ENCODE peak calls at places on chromosomes 12 and 14, in eight cellular contexts. L is AG10803, M is mammary epithelial cell, R is PC-9, T is gastrocnemius medialis, I is Calu3, Y is upper lobe of right lung, Z is astrocyte. J is an unnamed sample.

GRCh38 chr14:56959869-56960268 is 149.6 kb upstream of the OTX2 start:
- DNase-seq in T (no peak), R (no peak), M (no peak), Y (no peak), I (no peak), Z (no peak), L (no peak), J (no peak)

GRCh38 chr12:84508943-84509342 is 403.7 kb downstream of the SLC6A15 start:
- DNase-seq in Y (peak), L (peak), I (no peak), R (no peak), Z (no peak), M (peak), T (no peak), J (no peak)

GRCh38 chr14:96077983-96078686 is 39.0 kb downstream of the C14orf132 start:
- DNase-seq in L (no peak), R (no peak), M (peak), I (no peak), Y (no peak), T (no peak), Z (no peak), J (no peak)

GRCh38 chr14:53963491-53964227 is 7.0 kb upstream of the BMP4 start:
- DNase-seq in Y (peak), R (no peak), Z (peak), L (no peak), I (peak), T (no peak), M (no peak), J (peak)

GRCh38 chr12:59517522-59517921 is 78.3 kb upstream of the SLC16A7 start:
- DNase-seq in T (no peak), L (no peak), Y (no peak), M (no peak), Z (no peak), R (no peak), I (no peak), J (no peak)

GRCh38 chr14:104375551-104376201 is 203.9 kb upstream of the C14orf180 start:
- DNase-seq in Y (no peak), T (no peak), Z (no peak), M (no peak), I (no peak), R (no peak), L (no peak), J (no peak)

GRCh38 chr12:125544979-125545378 is 479.7 kb downstream of the AACS start:
- DNase-seq in Z (no peak), T (no peak), M (no peak), R (no peak), L (no peak), I (no peak), Y (no peak), J (no peak)

GRCh38 chr14:100387450-100387849 is 64.3 kb downstream of the SLC25A47 start:
- DNase-seq in M (no peak), Z (no peak), T (no peak), Y (no peak), I (no peak), L (no peak), R (no peak), J (no peak)

GRCh38 chr14:60648169-60648933 is 926 bp downstream of the SIX1 start:
- DNase-seq in T (peak), R (no peak), I (peak), L (peak), Z (no peak), M (peak), Y (no peak), J (peak)

GRCh38 chr12:55849616-55850015 is 6.9 kb upstream of the MMP19 start:
- DNase-seq in Y (no peak), L (no peak), I (no peak), T (no peak), M (no peak), Z (no peak), R (no peak), J (no peak)

GRCh38 chr12:30874455-30875313 is 51.9 kb upstream of the TSPAN11 start:
- DNase-seq in R (no peak), M (no peak), L (no peak), I (no peak), T (no peak), Y (no peak), Z (no peak), J (peak)

GRCh38 chr14:34340226-34340625 is 121.8 kb downstream of the SPTSSA start:
- DNase-seq in Z (peak), L (peak), M (peak), Y (no peak), R (no peak), T (no peak), I (no peak), J (no peak)

GRCh38 chr14:60686865-60687264 is 37.3 kb downstream of the SIX4 start:
- DNase-seq in M (peak), Z (no peak), T (no peak), I (no peak), R (no peak), Y (no peak), L (no peak), J (no peak)

GRCh38 chr12:116222358-116222757 is 55.1 kb downstream of the MED13L start:
- DNase-seq in T (peak), Z (peak), L (peak), Y (no peak), R (no peak), I (peak), M (peak), J (no peak)

GRCh38 chr14:69687963-69688649 is 76.7 kb downstream of the SUSD6 start:
- DNase-seq in M (no peak), L (no peak), R (no peak), Y (no peak), T (no peak), Z (no peak), I (no peak), J (no peak)

GRCh38 chr12:13046914-13047472 is 2.8 kb downstream of the FAM234B start:
- DNase-seq in L (no peak), Z (no peak), T (no peak), M (no peak), I (no peak), R (no peak), Y (no peak), J (no peak)

GRCh38 chr12:103705927-103706326 is 118.9 kb downstream of the STAB2 start:
- DNase-seq in M (no peak), T (no peak), L (no peak), Y (no peak), I (no peak), R (no peak), Z (no peak), J (no peak)
- TF ChIP-seq CTCF in M (no peak), T (no peak), L (no peak), Y (no peak), I (peak), R (no peak), Z (peak), J (peak)

GRCh38 chr12:6068226-6068625 is 56.2 kb downstream of the VWF start:
- DNase-seq in T (no peak), R (no peak), L (peak), Z (no peak), I (no peak), Y (no peak), M (no peak), J (no peak)

GRCh38 chr12:6065872-6066217 is 58.6 kb downstream of the VWF start:
- DNase-seq in I (no peak), Z (no peak), Y (no peak), M (no peak), L (no peak), T (no peak), R (no peak), J (no peak)

GRCh38 chr12:6065131-6065871 is 59.2 kb downstream of the VWF start:
- DNase-seq in Z (no peak), M (no peak), T (no peak), R (peak), I (no peak), L (no peak), Y (no peak), J (no peak)

GRCh38 chr12:6066651-6067050 is 57.8 kb downstream of the VWF start:
- DNase-seq in Z (no peak), R (no peak), T (no peak), Y (no peak), M (no peak), L (no peak), I (no peak), J (no peak)

DNA sequence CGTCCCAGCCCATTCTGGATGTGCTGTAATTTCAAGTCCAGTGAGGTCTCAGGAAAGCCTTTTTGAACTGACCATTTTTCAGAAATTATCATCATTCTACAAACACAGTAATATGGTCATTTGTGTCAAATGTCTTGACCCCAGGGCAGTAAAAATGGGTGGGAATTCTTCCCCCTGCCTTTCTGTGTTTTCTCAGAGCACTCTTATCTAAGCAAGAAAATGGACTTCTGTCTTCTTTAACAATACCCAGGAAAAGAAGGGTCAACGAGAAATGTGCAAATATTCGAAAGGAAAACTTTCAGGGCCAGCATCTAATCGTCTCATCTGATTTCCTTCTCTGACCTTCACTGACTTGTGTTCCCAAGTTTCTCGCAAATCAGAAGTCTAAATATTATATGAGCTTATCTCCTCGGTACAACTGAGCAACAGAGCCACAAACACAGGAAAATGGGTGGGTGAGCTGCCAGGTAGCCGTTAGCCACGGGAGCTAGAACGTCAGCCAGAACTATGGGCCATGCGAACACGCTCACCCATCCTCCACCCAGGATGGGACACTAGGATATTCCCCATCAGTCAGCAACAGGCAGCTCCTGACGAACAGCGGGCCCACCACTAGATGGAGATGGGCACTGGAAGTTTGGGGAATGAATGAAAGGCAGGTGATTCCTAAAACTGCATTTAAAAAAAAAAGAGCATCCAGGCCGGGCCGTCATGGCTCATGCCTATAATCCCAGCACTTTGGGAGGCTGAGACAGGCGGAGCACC is 57.1 kb downstream of the VWF start:
- DNase-seq in M (no peak), T (no peak), Y (no peak), I (peak), Z (no peak), L (no peak), R (peak), J (peak)
- TF ChIP-seq CTCF in M (peak), T (no peak), Y (peak), I (peak), Z (peak), L (peak), R (peak), J (peak)

DNA sequence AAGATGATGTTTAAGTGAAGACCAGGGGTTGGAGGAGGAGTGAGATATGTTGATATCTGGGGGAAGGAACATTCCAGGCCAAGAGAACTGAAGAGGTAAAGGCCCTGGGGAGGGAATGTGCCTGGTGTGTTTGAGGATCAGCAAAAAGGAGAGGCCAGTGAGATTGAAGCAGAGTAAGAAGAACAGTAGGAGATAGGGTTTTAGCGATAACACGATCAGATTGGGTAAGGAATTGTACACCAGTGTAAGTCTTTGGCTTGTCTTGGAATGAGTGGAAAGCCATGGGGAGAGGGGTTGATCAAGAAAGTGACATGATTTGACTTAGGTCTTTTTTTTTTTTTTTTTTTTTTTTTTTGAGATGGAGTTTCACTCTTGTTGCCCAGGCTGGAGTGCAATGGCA is 4.8 kb downstream of the TROAP start:
- DNase-seq in I (no peak), M (no peak), R (no peak), Z (no peak), T (no peak), Y (no peak), L (no peak), J (no peak)
- TF ChIP-seq CTCF in I (no peak), M (no peak), R (no peak), Z (no peak), T (no peak), Y (no peak), L (no peak), J (no peak)

DNA sequence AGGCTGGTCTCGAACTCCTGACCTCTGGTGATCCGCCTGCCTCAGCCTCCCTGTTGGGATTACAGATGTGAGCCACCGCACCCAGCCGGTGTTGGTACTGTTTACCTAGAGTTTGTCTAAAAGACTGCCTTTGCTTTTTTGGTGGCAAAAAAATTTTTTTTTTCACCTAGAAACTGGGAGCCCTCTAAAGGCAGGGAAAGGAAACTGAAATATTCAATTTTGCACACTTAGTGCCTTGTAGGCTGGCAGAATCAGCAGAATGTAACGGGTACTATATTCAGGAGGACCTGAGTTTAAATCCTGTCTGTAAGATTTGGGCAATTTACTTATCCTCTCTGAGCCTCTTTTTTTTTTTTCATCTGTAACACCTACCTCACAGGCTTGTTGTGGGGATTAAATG is 43.6 kb downstream of the PAPLN start:
- DNase-seq in L (no peak), Z (no peak), Y (no peak), I (no peak), T (no peak), M (no peak), R (no peak), J (no peak)
- TF ChIP-seq CTCF in L (no peak), Z (no peak), Y (no peak), I (no peak), T (no peak), M (no peak), R (no peak), J (no peak)

GRCh38 chr12:26863515-26863914 is 30.5 kb upstream of the ITPR2 start:
- DNase-seq in M (no peak), I (peak), L (no peak), R (no peak), Z (no peak), T (no peak), Y (no peak), J (no peak)
- TF ChIP-seq CTCF in M (peak), I (peak), L (peak), R (no peak), Z (peak), T (no peak), Y (peak), J (no peak)

GRCh38 chr12:49889361-49890095 is 14.2 kb downstream of the FAIM2 start:
- DNase-seq in Z (no peak), M (no peak), T (no peak), I (no peak), R (no peak), Y (no peak), L (no peak), J (no peak)

GRCh38 chr12:49887536-49888401 is 15.9 kb downstream of the FAIM2 start:
- DNase-seq in R (no peak), L (no peak), M (no peak), Z (no peak), I (no peak), Y (no peak), T (no peak), J (peak)

GRCh38 chr12:49887091-49887490 is 16.6 kb downstream of the FAIM2 start:
- DNase-seq in M (no peak), R (no peak), T (no peak), Y (no peak), Z (no peak), L (no peak), I (no peak), J (no peak)

GRCh38 chr12:49890096-49890461 is 13.6 kb downstream of the FAIM2 start:
- DNase-seq in I (no peak), T (no peak), L (no peak), Z (no peak), Y (no peak), R (no peak), M (no peak), J (no peak)

GRCh38 chr12:49888461-49889151 is 15.1 kb downstream of the FAIM2 start:
- DNase-seq in Y (no peak), L (no peak), T (no peak), I (peak), M (peak), Z (no peak), R (no peak), J (no peak)
- TF ChIP-seq CTCF in Y (no peak), L (no peak), T (no peak), I (no peak), M (peak), Z (no peak), R (no peak), J (no peak)

GRCh38 chr14:28630100-28630499 is 136.5 kb upstream of the FOXG1 start:
- DNase-seq in Y (no peak), M (no peak), R (no peak), Z (no peak), T (no peak), I (no peak), L (no peak), J (no peak)

GRCh38 chr14:28629328-28630004 is 137.1 kb upstream of the FOXG1 start:
- DNase-seq in M (peak), L (no peak), T (no peak), Y (no peak), I (no peak), R (peak), Z (no peak), J (no peak)

GRCh38 chr14:28635387-28635786 is 131.2 kb upstream of the FOXG1 start:
- DNase-seq in M (peak), L (peak), T (no peak), R (peak), I (peak), Z (peak), Y (no peak), J (peak)
- TF ChIP-seq CTCF in M (peak), L (peak), T (no peak), R (peak), I (peak), Z (peak), Y (peak), J (peak)

GRCh38 chr12:108542320-108542719 is 18.7 kb downstream of the SART3 start:
- DNase-seq in I (no peak), Z (no peak), T (no peak), Y (no peak), R (no peak), M (no peak), L (peak), J (no peak)

GRCh38 chr12:108543642-108544041 is 17.3 kb downstream of the SART3 start:
- DNase-seq in M (no peak), T (no peak), Y (no peak), L (peak), Z (no peak), R (no peak), I (no peak), J (no peak)

GRCh38 chr12:108538796-108539195 is 22.2 kb downstream of the SART3 start:
- DNase-seq in T (no peak), M (no peak), I (no peak), Y (no peak), L (no peak), Z (no peak), R (peak), J (no peak)
- TF ChIP-seq CTCF in T (no peak), M (no peak), I (no peak), Y (no peak), L (no peak), Z (no peak), R (no peak), J (no peak)